ENCODE peak calls at places on chromosomes 5 and 9, in nine cellular contexts. K is spleen, Q is right cardiac atrium, N is tibial nerve, Z is SK-N-SH, S is upper lobe of right lung, H is T-helper 17 cell, L is PC-3, F is esophagus squamous epithelium. C is an unnamed sample. For H3K9me3, the result is how much of the 10 kb centered on the place peaks cover.

GRCh38 chr5:158880514-158881001 is 219.2 kb downstream of the EBF1 start:
- DNase-seq in K (no peak), Q (no peak), N (no peak), Z (no peak), S (no peak), H (no peak), L (peak), F (no peak), C (no peak)

GRCh38 chr9:129469188-129469987 is 151.5 kb downstream of the C9orf50 start:
- DNase-seq in K (no peak), Q (peak), N (no peak), Z (no peak), S (no peak), H (no peak), L (no peak), F (no peak), C (no peak)

GRCh38 chr9:26058111-26058895 is 380.1 kb upstream of the TUSC1 start:
- DNase-seq in K (no peak), Q (no peak), N (no peak), Z (no peak), S (no peak), H (no peak), L (no peak), F (no peak), C (no peak)

GRCh38 chr9:105832311-105832710 is 138.0 kb downstream of the TMEM38B start:
- DNase-seq in K (no peak), Q (no peak), N (no peak), Z (no peak), S (no peak), H (no peak), L (no peak), F (no peak), C (no peak)

GRCh38 chr9:34653610-34654072 is 1.7 kb downstream of the IL11RA start:
- DNase-seq in K (no peak), Q (peak), N (peak), Z (peak), S (no peak), H (no peak), L (no peak), F (no peak), C (no peak)

GRCh38 chr5:113935453-113935852 is 422.0 kb downstream of the YTHDC2 start:
- DNase-seq in K (no peak), Q (no peak), N (no peak), Z (no peak), S (no peak), H (no peak), L (no peak), F (no peak), C (no peak)

GRCh38 chr9:134814598-134815215 is 65.9 kb upstream of the FCN2 start:
- DNase-seq in K (no peak), Q (no peak), N (no peak), Z (no peak), S (no peak), H (no peak), L (peak), F (no peak), C (no peak)

GRCh38 chr9:78004478-78005229 is 27.0 kb downstream of the GNAQ start:
- DNase-seq in K (peak), Q (no peak), N (no peak), Z (no peak), S (no peak), H (no peak), L (peak), F (no peak), C (no peak)

GRCh38 chr5:82335807-82336206 is 57.7 kb upstream of the RPS23 start:
- DNase-seq in K (no peak), Q (no peak), N (no peak), Z (no peak), S (no peak), H (no peak), L (peak), F (no peak), C (no peak)

GRCh38 chr5:132493241-132493640 is 2.7 kb upstream of the IRF1 start:
- DNase-seq in K (no peak), Q (no peak), N (peak), Z (no peak), S (no peak), H (no peak), L (no peak), F (no peak), C (peak)

GRCh38 chr5:168314735-168315411 is 23.4 kb downstream of the WWC1 start:
- DNase-seq in K (peak), Q (no peak), N (no peak), Z (no peak), S (peak), H (no peak), L (peak), F (no peak), C (peak)

GRCh38 chr5:170774831-170775230 is 8.7 kb upstream of the GABRP start:
- DNase-seq in K (no peak), Q (no peak), N (no peak), Z (no peak), S (no peak), H (no peak), L (no peak), F (no peak), C (no peak)

GRCh38 chr5:107580902-107581823 is 89.6 kb downstream of the EFNA5 start:
- DNase-seq in K (no peak), Q (no peak), N (no peak), Z (no peak), S (no peak), H (no peak), L (no peak), F (no peak), C (no peak)

GRCh38 chr5:119411935-119412623 is 40.2 kb upstream of the HSD17B4 start:
- DNase-seq in K (no peak), Q (peak), N (peak), Z (peak), S (peak), H (peak), L (peak), F (no peak), C (peak)

GRCh38 chr5:32283539-32284377 is 29.0 kb downstream of the MTMR12 start:
- DNase-seq in K (no peak), Q (no peak), N (no peak), Z (no peak), S (no peak), H (no peak), L (peak), F (no peak), C (no peak)

GRCh38 chr9:120439147-120439546 is 140.8 kb downstream of the CDK5RAP2 start:
- DNase-seq in K (no peak), Q (no peak), N (no peak), Z (peak), S (no peak), H (no peak), L (peak), F (no peak), C (no peak)

GRCh38 chr5:173612948-173613347 is 3.5 kb downstream of the BOD1 start:
- DNase-seq in K (no peak), Q (no peak), N (no peak), Z (no peak), S (no peak), H (no peak), L (no peak), F (no peak), C (no peak)

GRCh38 chr5:124087752-124088151 is 575.8 kb downstream of the CSNK1G3 start:
- DNase-seq in K (no peak), Q (no peak), N (no peak), Z (no peak), S (no peak), H (no peak), L (no peak), F (no peak), C (no peak)

GRCh38 chr5:139638736-139639618 is 9.2 kb upstream of the CXXC5 start:
- DNase-seq in K (peak), Q (peak), N (no peak), Z (peak), S (no peak), H (no peak), L (no peak), F (no peak), C (no peak)

GRCh38 chr9:137612741-137613142 is 6.1 kb upstream of the EHMT1 start:
- DNase-seq in K (no peak), Q (peak), N (no peak), Z (no peak), S (no peak), H (no peak), L (no peak), F (no peak), C (no peak)

GRCh38 chr5:143182106-143182505 is 221.4 kb downstream of the NR3C1 start:
- DNase-seq in K (no peak), Q (no peak), N (no peak), Z (no peak), S (no peak), H (no peak), L (no peak), F (no peak), C (no peak)

GRCh38 chr9:80649001-80649420 is 1040.3 kb downstream of the TLE1 start:
- DNase-seq in K (no peak), Q (no peak), N (peak), Z (no peak), S (no peak), H (no peak), L (peak), F (no peak), C (peak)

GRCh38 chr9:120925535-120926396 is 830 bp downstream of the TRAF1 start:
- DNase-seq in K (no peak), Q (peak), N (no peak), Z (no peak), S (no peak), H (peak), L (peak), F (no peak), C (peak)

GRCh38 chr5:132396589-132397001 is 27.1 kb downstream of the SLC22A5 start:
- DNase-seq in K (no peak), Q (no peak), N (no peak), Z (no peak), S (no peak), H (no peak), L (no peak), F (no peak), C (no peak)

GRCh38 chr5:32109236-32109635 is 64.9 kb downstream of the GOLPH3 start:
- DNase-seq in K (no peak), Q (no peak), N (no peak), Z (no peak), S (no peak), H (no peak), L (no peak), F (no peak), C (no peak)

GRCh38 chr9:92186631-92187030 is 71.4 kb upstream of the SPTLC1 start:
- DNase-seq in K (no peak), Q (no peak), N (no peak), Z (no peak), S (no peak), H (no peak), L (no peak), F (no peak), C (no peak)

GRCh38 chr5:132561601-132562000 is 4.8 kb downstream of the RAD50 start:
- DNase-seq in K (no peak), Q (no peak), N (no peak), Z (no peak), S (no peak), H (no peak), L (no peak), F (no peak), C (no peak)

GRCh38 chr9:33080534-33080933 is 4.1 kb upstream of the SMU1 start:
- DNase-seq in K (no peak), Q (no peak), N (no peak), Z (no peak), S (no peak), H (no peak), L (no peak), F (no peak), C (no peak)

GRCh38 chr5:122473138-122473843 is 161.3 kb downstream of the SNCAIP start:
- DNase-seq in K (no peak), Q (no peak), N (no peak), Z (no peak), S (no peak), H (no peak), L (no peak), F (no peak), C (no peak)

GRCh38 chr5:60453186-60453976 is 246.6 kb downstream of the DEPDC1B start:
- DNase-seq in K (no peak), Q (no peak), N (no peak), Z (no peak), S (no peak), H (no peak), L (no peak), F (no peak), C (no peak)

GRCh38 chr5:39992617-39993203 is 567.9 kb upstream of the DAB2 start:
- DNase-seq in K (no peak), Q (no peak), N (no peak), Z (no peak), S (no peak), H (no peak), L (peak), F (no peak), C (no peak)

GRCh38 chr5:150514708-150515211 is 6.8 kb downstream of the NDST1 start:
- DNase-seq in K (no peak), Q (no peak), N (no peak), Z (no peak), S (no peak), H (no peak), L (peak), F (no peak), C (no peak)

GRCh38 chr5:148297695-148298094 is 14.5 kb upstream of the SPINK7 start:
- DNase-seq in K (no peak), Q (no peak), N (no peak), Z (no peak), S (no peak), H (no peak), L (peak), F (no peak), C (no peak)

GRCh38 chr9:101326501-101326900 is 58.3 kb downstream of the BAAT start:
- DNase-seq in K (no peak), Q (no peak), N (no peak), Z (no peak), S (no peak), H (no peak), L (no peak), F (no peak), C (no peak)
- H3K9me3 ChIP-seq in K (under half), Q (under half), N (under half), Z (under half), S (under half), H (under half), L (under half), F (under half), C (under half)

GRCh38 chr5:26229848-26230247 is 808.5 kb downstream of the CDH9 start:
- DNase-seq in K (no peak), Q (no peak), N (no peak), Z (no peak), S (no peak), H (no peak), L (no peak), F (no peak), C (no peak)
- H3K9me3 ChIP-seq in K (under half), Q (under half), N (under half), Z (under half), S (under half), H (under half), L (under half), F (under half), C (under half)

DNA sequence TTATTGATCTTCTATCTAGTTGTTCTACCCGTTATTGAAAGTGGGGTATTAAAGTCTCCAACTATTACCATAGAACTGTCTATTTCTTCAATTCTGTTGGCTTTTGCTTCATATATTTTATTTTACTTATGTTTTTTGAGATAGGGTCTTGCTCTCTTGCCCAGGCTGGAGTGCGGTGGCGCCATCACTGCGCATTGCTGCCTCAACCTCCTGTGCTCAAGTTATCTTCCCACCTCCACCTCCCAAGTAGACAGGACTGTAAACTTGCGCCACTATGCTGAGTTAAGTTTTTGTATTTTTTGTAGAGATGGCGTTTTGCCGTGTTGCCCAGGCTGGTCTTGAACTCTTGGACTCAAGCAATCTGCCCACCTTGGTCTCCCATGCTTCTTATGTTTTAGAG is 16.2 kb downstream of the SNAPC3 start:
- DNase-seq in K (no peak), Q (no peak), N (no peak), Z (no peak), S (no peak), H (no peak), L (no peak), F (no peak), C (no peak)
- H3K9me3 ChIP-seq in K (under half), Q (under half), N (under half), Z (under half), S (under half), H (under half), L (under half), F (under half), C (under half)

DNA sequence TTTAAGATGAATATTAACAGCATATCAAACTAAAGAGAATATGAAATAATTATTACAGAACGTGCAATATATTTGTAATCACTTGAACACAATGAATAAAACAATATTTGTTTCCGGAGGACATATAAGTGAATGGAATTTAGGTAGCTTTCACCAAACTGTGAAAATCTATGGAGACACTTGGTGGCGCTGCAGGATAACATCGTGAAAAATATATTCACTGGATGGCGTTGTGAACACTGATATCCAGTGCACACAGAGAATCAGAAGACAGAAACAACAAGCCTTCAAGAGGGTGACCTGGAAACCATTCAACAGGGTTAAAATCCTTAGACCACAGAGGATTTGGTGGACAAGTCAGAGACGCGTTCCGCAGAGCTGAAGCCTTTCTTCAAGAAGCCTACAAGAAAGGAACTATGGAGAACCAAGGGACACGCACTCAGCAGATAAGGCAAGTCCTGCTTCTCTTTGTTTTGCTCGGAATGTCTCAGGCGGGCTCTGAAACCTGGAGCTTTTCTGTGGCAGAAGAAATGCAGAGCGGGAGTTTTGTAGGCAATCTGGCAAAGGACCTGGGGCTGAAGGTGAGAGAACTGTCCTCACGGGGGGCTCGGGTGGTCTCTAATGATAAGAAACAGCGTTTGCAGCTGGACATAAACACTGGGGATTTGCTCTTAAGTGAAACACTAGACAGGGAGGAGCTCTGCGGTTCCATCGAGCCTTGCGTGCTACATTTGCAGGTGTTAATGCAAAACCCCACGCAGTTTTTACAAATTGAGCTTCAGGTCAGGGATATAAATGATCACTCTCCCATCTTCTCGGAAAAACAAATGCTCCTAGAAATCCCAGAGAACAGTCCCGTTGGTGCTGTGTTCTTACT is at the start of gene PCDHB11:
- DNase-seq in K (no peak), Q (no peak), N (no peak), Z (peak), S (no peak), H (no peak), L (peak), F (no peak), C (no peak)
- H3K9me3 ChIP-seq in K (half or more), Q (under half), N (half or more), Z (under half), S (under half), H (under half), L (under half), F (under half), C (under half)

GRCh38 chr5:1430121-1430795 is 15.0 kb downstream of the SLC6A3 start:
- DNase-seq in K (peak), Q (no peak), N (no peak), Z (no peak), S (peak), H (peak), L (no peak), F (no peak), C (peak)

GRCh38 chr5:1428107-1428506 is 17.1 kb downstream of the SLC6A3 start:
- DNase-seq in K (no peak), Q (no peak), N (no peak), Z (no peak), S (no peak), H (no peak), L (no peak), F (no peak), C (no peak)

GRCh38 chr5:1431021-1431811 is 14.0 kb downstream of the SLC6A3 start:
- DNase-seq in K (peak), Q (no peak), N (no peak), Z (peak), S (peak), H (no peak), L (no peak), F (no peak), C (peak)

GRCh38 chr5:1429066-1429465 is 16.2 kb downstream of the SLC6A3 start:
- DNase-seq in K (peak), Q (no peak), N (no peak), Z (no peak), S (no peak), H (no peak), L (no peak), F (no peak), C (no peak)

GRCh38 chr5:1429501-1429900 is 15.7 kb downstream of the SLC6A3 start:
- DNase-seq in K (peak), Q (no peak), N (no peak), Z (no peak), S (peak), H (no peak), L (peak), F (no peak), C (peak)
- H3K9me3 ChIP-seq in K (half or more), Q (under half), N (under half), Z (under half), S (under half), H (under half), L (under half), F (under half), C (half or more)

DNA sequence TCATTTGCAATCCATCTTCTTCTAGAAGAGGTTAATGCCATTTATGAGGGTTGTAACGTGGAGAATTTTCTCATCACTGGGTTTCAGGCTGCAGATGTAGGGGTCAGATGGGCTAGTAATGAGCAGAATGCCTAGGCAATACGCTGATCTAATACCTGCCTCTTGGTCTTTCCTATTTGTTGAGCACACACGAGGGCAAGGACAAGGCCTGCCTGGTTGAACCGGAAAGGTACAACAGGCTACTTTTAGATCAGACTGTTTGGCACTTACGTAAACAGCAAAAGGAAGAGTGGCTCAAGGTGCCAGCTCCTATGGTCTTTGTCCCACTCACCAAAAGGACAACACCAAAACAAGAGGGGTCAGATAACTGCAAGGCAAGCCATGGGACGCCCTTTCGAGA is 24.0 kb upstream of the GNE start:
- DNase-seq in K (no peak), Q (no peak), N (no peak), Z (no peak), S (no peak), H (no peak), L (no peak), F (no peak), C (no peak)
- H3K9me3 ChIP-seq in K (under half), Q (under half), N (under half), Z (under half), S (under half), H (under half), L (under half), F (under half), C (under half)

GRCh38 chr9:2173861-2174260 is 158.7 kb downstream of the SMARCA2 start:
- DNase-seq in K (no peak), Q (no peak), N (no peak), Z (no peak), S (no peak), H (no peak), L (no peak), F (no peak), C (no peak)

GRCh38 chr9:2173170-2173569 is 158.0 kb downstream of the SMARCA2 start:
- DNase-seq in K (no peak), Q (no peak), N (no peak), Z (no peak), S (no peak), H (no peak), L (no peak), F (no peak), C (no peak)

GRCh38 chr9:2169035-2169434 is 153.9 kb downstream of the SMARCA2 start:
- DNase-seq in K (no peak), Q (no peak), N (no peak), Z (no peak), S (no peak), H (no peak), L (no peak), F (no peak), C (no peak)

GRCh38 chr9:2174321-2174720 is 159.2 kb downstream of the SMARCA2 start:
- DNase-seq in K (no peak), Q (no peak), N (no peak), Z (no peak), S (no peak), H (no peak), L (no peak), F (no peak), C (no peak)

GRCh38 chr9:2170737-2171136 is 155.6 kb downstream of the SMARCA2 start:
- DNase-seq in K (no peak), Q (no peak), N (no peak), Z (no peak), S (no peak), H (no peak), L (no peak), F (no peak), C (no peak)
- H3K9me3 ChIP-seq in K (under half), Q (under half), N (under half), Z (under half), S (under half), H (under half), L (under half), F (under half), C (under half)

C was measured in SJSA1.